ENCODE peak calls at places on chromosomes 3 and 15, in five cellular contexts. Z, X, A, I and C are unnamed samples.

GRCh38 chr3:60277376-60277800 is 973.9 kb downstream of the FHIT start:
- DNase-seq in Z (no peak), X (no peak), A (no peak), I (no peak), C (no peak)

GRCh38 chr3:169199283-169199682 is 464.2 kb downstream of the MECOM start:
- DNase-seq in Z (no peak), X (no peak), A (no peak), I (no peak), C (no peak)

GRCh38 chr3:75001330-75001729 is 386.9 kb upstream of the CNTN3 start:
- DNase-seq in Z (no peak), X (no peak), A (no peak), I (peak; percentile 17), C (no peak)

GRCh38 chr15:74603789-74604705 is 11.6 kb upstream of the CLK3 start:
- DNase-seq in Z (no peak), X (no peak), A (no peak), I (no peak), C (no peak)

GRCh38 chr15:74010929-74011540 is 16.5 kb downstream of the PML start:
- DNase-seq in Z (no peak), X (peak; percentile 52), A (no peak), I (peak; percentile 82), C (no peak)

GRCh38 chr3:196220587-196220986 is 4.3 kb downstream of the SLC51A start:
- DNase-seq in Z (no peak), X (no peak), A (no peak), I (no peak), C (no peak)

GRCh38 chr3:29764059-29764458 is 483.2 kb downstream of the RBMS3 start:
- DNase-seq in Z (no peak), X (peak; percentile 32), A (no peak), I (peak; percentile 81), C (peak; percentile 64)

GRCh38 chr15:37618368-37618767 is 316.1 kb upstream of the TMCO5A start:
- DNase-seq in Z (no peak), X (no peak), A (no peak), I (no peak), C (no peak)

GRCh38 chr15:68783226-68784054 is 37.3 kb downstream of the ANP32A start:
- DNase-seq in Z (peak; percentile 65), X (peak; percentile 28), A (peak; percentile 36), I (peak; percentile 18), C (no peak)

GRCh38 chr3:175020101-175020500 is 161.0 kb downstream of the NAALADL2 start:
- DNase-seq in Z (no peak), X (no peak), A (no peak), I (peak; percentile 3), C (peak; percentile 16)

GRCh38 chr3:124174463-124174862 is 182.5 kb upstream of the ROPN1 start:
- DNase-seq in Z (no peak), X (peak; percentile 7), A (peak; percentile 3), I (no peak), C (no peak)

GRCh38 chr3:165382672-165383071 is 186.5 kb upstream of the SLITRK3 start:
- DNase-seq in Z (peak; percentile 28), X (no peak), A (no peak), I (no peak), C (no peak)

GRCh38 chr3:101963902-101964362 is 114.6 kb downstream of the NFKBIZ start:
- DNase-seq in Z (no peak), X (peak; percentile 63), A (no peak), I (peak; percentile 72), C (peak; percentile 78)

GRCh38 chr3:61685755-61686154 is 124.4 kb downstream of the PTPRG start:
- DNase-seq in Z (no peak), X (no peak), A (no peak), I (no peak), C (no peak)

GRCh38 chr15:58268746-58269145 is 130.6 kb downstream of the AQP9 start:
- DNase-seq in Z (no peak), X (no peak), A (no peak), I (no peak), C (no peak)

GRCh38 chr3:87309601-87310000 is 33.2 kb upstream of the POU1F1 start:
- DNase-seq in Z (no peak), X (no peak), A (no peak), I (no peak), C (peak; percentile 4)

GRCh38 chr3:149751551-149751950 is 738 bp downstream of the COMMD2 start:
- DNase-seq in Z (peak; percentile 25), X (peak; percentile 13), A (no peak), I (no peak), C (no peak)

GRCh38 chr15:79541176-79541575 is 109.0 kb downstream of the MINAR1 start:
- DNase-seq in Z (no peak), X (no peak), A (no peak), I (no peak), C (no peak)

GRCh38 chr3:11565072-11565471 is 78.6 kb downstream of the VGLL4 start:
- DNase-seq in Z (no peak), X (no peak), A (no peak), I (no peak), C (no peak)

GRCh38 chr15:83844742-83845141 is 190.8 kb downstream of the ADAMTSL3 start:
- DNase-seq in Z (no peak), X (no peak), A (no peak), I (no peak), C (no peak)

GRCh38 chr3:69902386-69902785 is 97.1 kb upstream of the SAMMSON start:
- DNase-seq in Z (no peak), X (no peak), A (no peak), I (no peak), C (no peak)

GRCh38 chr15:62958528-62958927 is 84.0 kb upstream of the TPM1 start:
- DNase-seq in Z (no peak), X (no peak), A (peak; percentile 64), I (no peak), C (no peak)

GRCh38 chr3:101243285-101244211 is 76.8 kb downstream of the IMPG2 start:
- DNase-seq in Z (no peak), X (no peak), A (no peak), I (no peak), C (no peak)

GRCh38 chr3:69113536-69113935 is 8.9 kb downstream of the LMOD3 start:
- DNase-seq in Z (no peak), X (no peak), A (no peak), I (no peak), C (no peak)

GRCh38 chr15:39404767-39405173 is 176.1 kb upstream of the THBS1 start:
- DNase-seq in Z (no peak), X (peak; percentile 88), A (no peak), I (peak; percentile 97), C (peak; percentile 85)

GRCh38 chr15:83659011-83659811 is 5.3 kb downstream of the ADAMTSL3 start:
- DNase-seq in Z (no peak), X (no peak), A (no peak), I (no peak), C (no peak)

GRCh38 chr3:138799822-138800221 is 34.9 kb downstream of the PIK3CB start:
- DNase-seq in Z (no peak), X (no peak), A (no peak), I (no peak), C (no peak)

GRCh38 chr3:28349397-28350000 is 875 bp upstream of the AZI2 start:
- DNase-seq in Z (no peak), X (peak; percentile 47), A (no peak), I (no peak), C (peak; percentile 72)

GRCh38 chr3:16140116-16140893 is 34.2 kb upstream of the GALNT15 start:
- DNase-seq in Z (no peak), X (peak; percentile 95), A (no peak), I (peak; percentile 99), C (peak; percentile 97)

GRCh38 chr3:172132159-172132586 is 92.8 kb downstream of the FNDC3B start:
- DNase-seq in Z (no peak), X (no peak), A (no peak), I (no peak), C (no peak)

GRCh38 chr3:122313261-122313660 is 11.8 kb upstream of the CSTA start:
- DNase-seq in Z (no peak), X (no peak), A (no peak), I (no peak), C (no peak)